ENCODE peak calls at places on chromosome 12, in six cellular contexts. B is fibroblast of the aortic adventitia, P is cardiac fibroblast, Z is astrocyte of the spinal cord, U is ovary, N is bronchial epithelial cell. E is an unnamed sample.

GRCh38 chr12:91094957-91095356 is 16.3 kb downstream of the LUM start:
- DNase-seq in Z (no peak), U (no peak), B (no peak), N (no peak), P (peak), E (no peak)

GRCh38 chr12:53300187-53300586 is 692 bp downstream of the MYG1 start:
- DNase-seq in N (no peak), U (no peak), Z (peak), B (peak), P (peak), E (peak)

GRCh38 chr12:10016881-10017280 is 6.5 kb downstream of the CLEC12B start:
- DNase-seq in U (no peak), N (peak), P (peak), Z (no peak), B (peak), E (no peak)

GRCh38 chr12:114746297-114747074 is 62.5 kb upstream of the TBX3 start:
- DNase-seq in N (no peak), B (peak), U (peak), Z (no peak), P (peak), E (peak)

GRCh38 chr12:48978741-48979601 is 849 bp downstream of the WNT1 start:
- DNase-seq in Z (no peak), B (no peak), U (no peak), P (no peak), N (no peak), E (no peak)

GRCh38 chr12:42296503-42297109 is 29.3 kb downstream of the ZCRB1 start:
- DNase-seq in Z (peak), U (no peak), N (no peak), P (peak), B (peak), E (peak)

GRCh38 chr12:117363953-117364486 is 2.6 kb upstream of the NOS1 start:
- DNase-seq in Z (no peak), P (no peak), B (no peak), N (no peak), U (no peak), E (no peak)

GRCh38 chr12:14937689-14938088 is 648 bp downstream of the ERP27 start:
- DNase-seq in U (no peak), B (no peak), P (no peak), N (no peak), Z (no peak), E (no peak)

GRCh38 chr12:120190985-120191480 is 3.5 kb downstream of the GCN1 start:
- DNase-seq in N (no peak), U (no peak), P (no peak), B (no peak), Z (no peak), E (no peak)

GRCh38 chr12:93616584-93617101 is 44.2 kb downstream of the SOCS2 start:
- DNase-seq in N (peak), Z (peak), U (no peak), B (peak), P (peak), E (peak)

GRCh38 chr12:68349921-68350606 is 17.9 kb upstream of the MDM1 start:
- DNase-seq in N (no peak), B (no peak), P (no peak), Z (no peak), U (no peak), E (no peak)

GRCh38 chr12:979355-979754 is 11.7 kb upstream of the ERC1 start:
- DNase-seq in U (no peak), Z (no peak), P (no peak), N (no peak), B (no peak), E (no peak)

GRCh38 chr12:12715459-12716150 is 1.6 kb upstream of the CDKN1B start:
- DNase-seq in Z (peak), P (no peak), U (no peak), N (peak), B (no peak), E (peak)

GRCh38 chr12:124681779-124682391 is 114.5 kb upstream of the NCOR2 start:
- DNase-seq in N (peak), B (peak), Z (peak), U (no peak), P (peak), E (peak)

GRCh38 chr12:125311050-125311449 is 245.8 kb downstream of the AACS start:
- DNase-seq in B (no peak), U (no peak), N (no peak), Z (no peak), P (no peak), E (no peak)

GRCh38 chr12:108770269-108770829 is 39.0 kb upstream of the CORO1C start:
- DNase-seq in Z (no peak), P (no peak), B (no peak), U (no peak), N (no peak), E (no peak)

GRCh38 chr12:67766370-67766769 is 117.8 kb downstream of the DYRK2 start:
- DNase-seq in B (peak), U (no peak), Z (peak), N (peak), P (peak), E (peak)

GRCh38 chr12:124496584-124496983 is 70.8 kb downstream of the NCOR2 start:
- DNase-seq in N (no peak), Z (no peak), U (no peak), B (no peak), P (peak), E (no peak)

GRCh38 chr12:112848972-112849371 is 57.4 kb downstream of the RPH3A start:
- DNase-seq in N (no peak), P (no peak), U (no peak), B (no peak), Z (no peak), E (no peak)

GRCh38 chr12:132428872-132429121 is 61.2 kb upstream of the FBRSL1 start:
- DNase-seq in B (no peak), N (peak), U (no peak), Z (no peak), P (no peak), E (no peak)

GRCh38 chr12:107570721-107571120 is 114.9 kb upstream of the PWP1 start:
- DNase-seq in B (peak), P (peak), U (no peak), Z (peak), N (no peak), E (no peak)

GRCh38 chr12:47361389-47362031 is 281.8 kb upstream of the AMIGO2 start:
- DNase-seq in Z (no peak), P (no peak), B (no peak), U (peak), N (peak), E (peak)

GRCh38 chr12:110042260-110042659 is 6.1 kb downstream of the C12orf76 start:
- DNase-seq in Z (no peak), N (no peak), B (no peak), U (no peak), P (no peak), E (no peak)

GRCh38 chr12:42946776-42947435 is 357.4 kb upstream of the PRICKLE1 start:
- DNase-seq in P (no peak), B (no peak), U (no peak), N (peak), Z (no peak), E (no peak)

GRCh38 chr12:19496249-19497208 is 57.2 kb downstream of the AEBP2 start:
- DNase-seq in N (no peak), B (no peak), Z (no peak), P (no peak), U (no peak), E (no peak)

GRCh38 chr12:50659260-50659659 is 104.6 kb upstream of the ATF1 start:
- DNase-seq in Z (no peak), B (no peak), N (no peak), P (no peak), U (no peak), E (no peak)

GRCh38 chr12:19273482-19274330 is 144.2 kb downstream of the PLEKHA5 start:
- DNase-seq in N (peak), Z (peak), B (peak), P (peak), U (peak), E (peak)

GRCh38 chr12:120529641-120530314 is 820 bp upstream of the COQ5 start:
- DNase-seq in P (peak), Z (peak), U (no peak), N (peak), B (peak), E (peak)

GRCh38 chr12:130364578-130364977 is 26.9 kb downstream of the PIWIL1 start:
- DNase-seq in N (no peak), P (no peak), U (no peak), Z (no peak), B (no peak), E (no peak)

GRCh38 chr12:106733660-106734059 is 40.8 kb upstream of the RIC8B start:
- DNase-seq in N (no peak), P (no peak), Z (no peak), B (peak), U (no peak), E (peak)

GRCh38 chr12:581321-581720 is 81.9 kb downstream of the NINJ2 start:
- DNase-seq in B (no peak), U (no peak), P (no peak), Z (no peak), N (no peak), E (no peak)

GRCh38 chr12:1932264-1932777 is 13.9 kb upstream of the CACNA2D4 start:
- DNase-seq in N (no peak), P (no peak), Z (peak), U (no peak), B (peak), E (peak)

GRCh38 chr12:97756066-97756701 is 293.6 kb downstream of the RMST start:
- DNase-seq in B (no peak), U (no peak), N (no peak), P (no peak), Z (no peak), E (no peak)

GRCh38 chr12:57452181-57452936 is 2.7 kb upstream of the INHBE start:
- DNase-seq in P (peak), B (peak), N (no peak), Z (peak), U (no peak), E (peak)

GRCh38 chr12:8455727-8456360 is at the start of gene CLEC6A:
- DNase-seq in U (no peak), Z (no peak), B (no peak), N (no peak), P (no peak), E (no peak)

GRCh38 chr12:130975116-130975515 is 21.4 kb downstream of the ADGRD1 start:
- DNase-seq in Z (no peak), B (no peak), P (no peak), N (no peak), U (no peak), E (no peak)

GRCh38 chr12:26229910-26230309 is 34.5 kb downstream of the SSPN start:
- DNase-seq in Z (peak), P (no peak), N (no peak), B (no peak), U (no peak), E (peak)
- H3K4me3 ChIP-seq in Z (no peak), P (no peak), N (no peak), B (no peak), U (no peak), E (no peak)

DNA sequence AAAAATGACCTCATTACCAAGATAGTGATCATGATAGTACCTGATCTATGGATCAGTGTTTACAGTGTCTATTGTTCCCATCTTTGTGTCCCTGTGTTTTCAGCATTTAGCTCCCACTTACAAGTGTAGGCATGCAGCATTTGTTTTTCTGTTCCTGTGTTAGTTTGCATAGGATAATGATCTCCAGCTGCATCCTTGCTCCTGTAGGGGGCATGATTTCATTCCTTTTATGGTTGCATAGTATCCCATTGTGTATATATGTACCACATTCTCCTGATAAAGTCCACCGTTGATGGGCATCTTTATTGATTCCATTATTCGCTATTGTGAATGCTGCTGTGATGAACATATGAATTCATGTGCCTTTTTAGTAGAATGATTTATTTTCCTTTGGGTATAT is 215.4 kb upstream of the NAV3 start:
- DNase-seq in U (no peak), N (peak), Z (peak), P (peak), B (peak), E (peak)
- TF ChIP-seq CTCF in U (no peak), N (peak), Z (peak), P (no peak), B (peak), E (peak)

DNA sequence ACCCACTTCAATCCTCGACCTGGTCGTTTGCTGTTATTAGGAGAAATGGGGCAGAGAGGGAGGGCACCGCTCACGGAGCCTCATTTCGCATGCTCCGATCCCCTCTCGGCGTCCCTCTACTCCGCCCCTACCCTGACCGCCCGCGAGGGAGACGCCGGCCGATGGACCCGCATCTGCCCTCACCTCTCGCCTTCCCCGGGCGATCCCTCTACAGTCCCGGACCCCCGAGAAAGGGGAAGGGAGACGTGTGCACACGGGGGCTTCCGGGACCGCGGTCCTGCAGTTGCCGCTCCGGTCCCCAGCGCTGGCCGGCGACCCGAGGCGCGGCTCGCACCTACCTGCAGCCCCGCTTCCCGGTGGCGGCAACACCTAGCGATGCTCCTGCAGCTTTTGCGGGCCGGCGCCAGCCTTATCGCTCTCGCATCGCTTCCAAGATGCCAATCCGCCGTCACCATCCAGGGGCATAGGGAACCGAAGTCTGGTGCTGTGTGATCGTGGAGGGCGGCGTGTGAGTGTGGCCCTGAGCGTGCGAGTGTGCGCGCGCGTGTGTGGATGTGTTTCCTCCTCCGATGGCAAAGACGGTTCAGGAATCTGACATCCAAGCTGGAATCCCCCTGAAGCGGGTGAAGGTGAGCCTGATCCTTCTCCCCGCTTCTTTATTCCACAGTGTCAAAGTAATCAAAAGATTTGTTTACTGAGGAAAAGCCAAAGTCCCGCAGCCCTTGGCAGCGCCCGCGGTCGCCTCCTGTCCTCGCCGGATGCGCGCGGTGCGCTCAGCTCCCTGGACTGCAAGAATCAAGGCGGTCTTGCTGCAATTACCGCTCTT is 69.1 kb upstream of the USP15 start:
- DNase-seq in U (no peak), N (no peak), B (no peak), Z (peak), P (no peak), E (peak)
- H3K4me3 ChIP-seq in U (peak), N (peak), B (no peak), Z (peak), P (peak), E (peak)

GRCh38 chr12:85923767-85924331 is 49.8 kb downstream of the NTS start:
- DNase-seq in N (peak), Z (peak), P (peak), U (no peak), B (peak), E (peak)

DNA sequence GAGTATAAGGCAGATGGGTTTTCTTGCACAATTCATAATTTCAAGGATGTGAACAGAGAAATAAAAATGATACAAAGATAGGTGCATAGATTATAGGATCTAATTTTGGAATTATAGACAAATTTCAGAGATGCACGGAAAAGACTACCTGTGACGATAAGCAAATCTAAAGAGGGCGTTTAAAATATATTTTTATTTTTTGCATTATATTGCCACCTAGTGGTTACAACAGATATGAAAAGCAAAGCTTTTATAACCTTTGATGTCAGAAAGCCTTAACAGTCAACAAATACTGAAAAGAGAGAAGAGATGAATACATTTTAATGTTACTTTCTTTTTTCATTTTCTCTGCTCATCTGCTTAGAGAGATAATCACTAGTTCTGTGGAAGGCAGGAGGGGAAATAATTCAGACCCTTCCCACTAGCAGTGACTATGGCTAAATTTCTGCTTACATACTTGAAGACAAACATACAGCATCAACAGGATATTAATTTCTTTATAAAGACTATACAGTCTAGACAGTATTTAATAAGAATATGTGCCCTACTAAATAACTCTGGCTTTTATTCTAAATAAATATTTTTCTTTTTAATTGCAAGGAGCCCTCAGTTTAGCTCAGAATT is 46.3 kb downstream of the NTS start:
- DNase-seq in Z (peak), U (no peak), B (peak), N (peak), P (peak), E (peak)
- TF ChIP-seq CTCF in Z (peak), U (peak), B (peak), N (peak), P (peak), E (peak)

DNA sequence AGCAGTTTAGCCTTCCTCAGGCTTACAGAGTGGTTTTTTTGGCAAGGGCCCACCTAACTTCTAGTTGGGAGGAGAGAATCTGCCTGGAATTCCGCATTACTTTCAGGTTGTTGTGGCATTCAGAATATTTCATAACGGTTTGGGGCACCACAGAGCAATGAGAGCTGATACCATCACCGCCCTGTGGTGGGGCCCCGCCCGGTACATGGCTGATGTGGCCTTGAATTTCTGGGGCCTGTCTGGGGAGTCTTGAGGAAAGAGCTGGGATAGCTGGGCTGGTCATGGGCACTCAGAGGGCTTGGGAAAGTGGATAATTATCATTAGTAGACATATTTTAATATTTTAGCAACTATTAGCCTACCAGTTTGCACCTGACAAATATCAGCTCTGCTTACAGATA is 4.2 kb downstream of the TESPA1 start:
- DNase-seq in U (no peak), P (no peak), N (no peak), B (no peak), Z (no peak), E (no peak)
- H3K4me3 ChIP-seq in U (no peak), P (no peak), N (no peak), B (no peak), Z (no peak), E (no peak)

GRCh38 chr12:51823875-51824565 is 24.5 kb downstream of the FIGNL2 start:
- DNase-seq in U (no peak), P (peak), Z (peak), N (peak), B (peak), E (peak)
- TF ChIP-seq CTCF in U (no peak), P (peak), Z (peak), N (peak), B (peak), E (peak)